ENCODE peak calls at places on chromosomes 1 and 21, in seven cellular contexts. One of them, this sample, is unnamed.

GRCh38 chr1:162709132-162709860 is 77.0 kb downstream of the DDR2 start:
- DNase-seq in NCI-H524: no peak
- DNase-seq in AG10803: no peak
- DNase-seq in hippocampal formation: no peak
- DNase-seq in effector memory CD4-positive, alpha-beta T cell: no peak
- DNase-seq in stomach: no peak
- DNase-seq in mucosa of descending colon: no peak
- DNase-seq in this sample: no peak

GRCh38 chr1:68104155-68104554 is 53.7 kb upstream of the DIRAS3 start:
- DNase-seq in NCI-H524: no peak
- DNase-seq in stomach: no peak
- DNase-seq in hippocampal formation: no peak
- DNase-seq in mucosa of descending colon: no peak
- DNase-seq in AG10803: no peak
- DNase-seq in effector memory CD4-positive, alpha-beta T cell: no peak
- DNase-seq in this sample: no peak

GRCh38 chr1:157034137-157034800 is 11.3 kb downstream of the ARHGEF11 start:
- DNase-seq in hippocampal formation: peak
- DNase-seq in stomach: peak
- DNase-seq in mucosa of descending colon: no peak
- DNase-seq in AG10803: no peak
- DNase-seq in effector memory CD4-positive, alpha-beta T cell: no peak
- DNase-seq in NCI-H524: no peak
- DNase-seq in this sample: no peak

GRCh38 chr1:158931055-158931737 is at the start of gene PYHIN1:
- DNase-seq in effector memory CD4-positive, alpha-beta T cell: no peak
- DNase-seq in stomach: no peak
- DNase-seq in hippocampal formation: no peak
- DNase-seq in mucosa of descending colon: no peak
- DNase-seq in NCI-H524: no peak
- DNase-seq in AG10803: no peak
- DNase-seq in this sample: peak

GRCh38 chr1:100950776-100951175 is 54.9 kb downstream of the SLC30A7 start:
- DNase-seq in mucosa of descending colon: no peak
- DNase-seq in AG10803: peak
- DNase-seq in stomach: no peak
- DNase-seq in NCI-H524: peak
- DNase-seq in effector memory CD4-positive, alpha-beta T cell: no peak
- DNase-seq in hippocampal formation: no peak
- DNase-seq in this sample: no peak

GRCh38 chr1:119186471-119186870 is 46.0 kb upstream of the WARS2 start:
- DNase-seq in stomach: no peak
- DNase-seq in mucosa of descending colon: no peak
- DNase-seq in hippocampal formation: no peak
- DNase-seq in effector memory CD4-positive, alpha-beta T cell: no peak
- DNase-seq in NCI-H524: no peak
- DNase-seq in AG10803: no peak
- DNase-seq in this sample: no peak

GRCh38 chr1:31762726-31763670 is 1.1 kb downstream of the ADGRB2 start:
- DNase-seq in stomach: peak
- DNase-seq in mucosa of descending colon: peak
- DNase-seq in AG10803: peak
- DNase-seq in NCI-H524: peak
- DNase-seq in hippocampal formation: peak
- DNase-seq in effector memory CD4-positive, alpha-beta T cell: peak
- DNase-seq in this sample: peak

GRCh38 chr21:34514576-34515135 is 2.6 kb upstream of the KCNE1 start:
- DNase-seq in hippocampal formation: no peak
- DNase-seq in stomach: no peak
- DNase-seq in AG10803: no peak
- DNase-seq in mucosa of descending colon: no peak
- DNase-seq in effector memory CD4-positive, alpha-beta T cell: no peak
- DNase-seq in NCI-H524: no peak
- DNase-seq in this sample: no peak

GRCh38 chr1:5938068-5938740 is 54.0 kb downstream of the NPHP4 start:
- DNase-seq in mucosa of descending colon: no peak
- DNase-seq in hippocampal formation: no peak
- DNase-seq in effector memory CD4-positive, alpha-beta T cell: no peak
- DNase-seq in stomach: peak
- DNase-seq in NCI-H524: no peak
- DNase-seq in AG10803: peak
- DNase-seq in this sample: no peak

GRCh38 chr1:6244401-6245054 is 549 bp downstream of the HES3 start:
- DNase-seq in effector memory CD4-positive, alpha-beta T cell: no peak
- DNase-seq in NCI-H524: no peak
- DNase-seq in mucosa of descending colon: no peak
- DNase-seq in hippocampal formation: no peak
- DNase-seq in stomach: no peak
- DNase-seq in AG10803: no peak
- DNase-seq in this sample: no peak

GRCh38 chr21:28516996-28517592 is 475.6 kb downstream of the LTN1 start:
- DNase-seq in effector memory CD4-positive, alpha-beta T cell: peak
- DNase-seq in mucosa of descending colon: peak
- DNase-seq in hippocampal formation: peak
- DNase-seq in AG10803: no peak
- DNase-seq in stomach: peak
- DNase-seq in NCI-H524: peak
- DNase-seq in this sample: peak

GRCh38 chr1:28891256-28891655 is 23.1 kb upstream of the EPB41 start:
- DNase-seq in mucosa of descending colon: no peak
- DNase-seq in effector memory CD4-positive, alpha-beta T cell: no peak
- DNase-seq in AG10803: no peak
- DNase-seq in hippocampal formation: no peak
- DNase-seq in NCI-H524: no peak
- DNase-seq in stomach: no peak
- DNase-seq in this sample: no peak

GRCh38 chr1:241253491-241253890 is 103.5 kb downstream of the RGS7 start:
- DNase-seq in mucosa of descending colon: no peak
- DNase-seq in NCI-H524: no peak
- DNase-seq in AG10803: no peak
- DNase-seq in effector memory CD4-positive, alpha-beta T cell: no peak
- DNase-seq in hippocampal formation: no peak
- DNase-seq in stomach: no peak
- DNase-seq in this sample: no peak

GRCh38 chr1:11531314-11531870 is 52.4 kb downstream of the DISP3 start:
- DNase-seq in effector memory CD4-positive, alpha-beta T cell: no peak
- DNase-seq in mucosa of descending colon: no peak
- DNase-seq in stomach: no peak
- DNase-seq in NCI-H524: no peak
- DNase-seq in hippocampal formation: no peak
- DNase-seq in AG10803: no peak
- DNase-seq in this sample: no peak

GRCh38 chr21:41289431-41289830 is 27.2 kb upstream of the FAM3B start:
- DNase-seq in mucosa of descending colon: no peak
- DNase-seq in NCI-H524: no peak
- DNase-seq in AG10803: no peak
- DNase-seq in hippocampal formation: no peak
- DNase-seq in stomach: no peak
- DNase-seq in effector memory CD4-positive, alpha-beta T cell: no peak
- DNase-seq in this sample: peak

GRCh38 chr1:183137782-183138181 is 48.3 kb upstream of the LAMC2 start:
- DNase-seq in effector memory CD4-positive, alpha-beta T cell: no peak
- DNase-seq in mucosa of descending colon: no peak
- DNase-seq in stomach: no peak
- DNase-seq in hippocampal formation: no peak
- DNase-seq in NCI-H524: no peak
- DNase-seq in AG10803: peak
- DNase-seq in this sample: no peak

GRCh38 chr21:35697321-35697808 is 363.0 kb downstream of the SETD4 start:
- DNase-seq in effector memory CD4-positive, alpha-beta T cell: no peak
- DNase-seq in AG10803: peak
- DNase-seq in NCI-H524: peak
- DNase-seq in hippocampal formation: peak
- DNase-seq in mucosa of descending colon: no peak
- DNase-seq in stomach: peak
- DNase-seq in this sample: peak

GRCh38 chr1:235883261-235883927 is 16.7 kb upstream of the LYST start:
- DNase-seq in AG10803: peak
- DNase-seq in mucosa of descending colon: peak
- DNase-seq in NCI-H524: peak
- DNase-seq in effector memory CD4-positive, alpha-beta T cell: no peak
- DNase-seq in stomach: peak
- DNase-seq in hippocampal formation: peak
- DNase-seq in this sample: peak

GRCh38 chr1:168256164-168256563 is 24.5 kb upstream of the TBX19 start:
- DNase-seq in stomach: no peak
- DNase-seq in mucosa of descending colon: no peak
- DNase-seq in hippocampal formation: no peak
- DNase-seq in NCI-H524: no peak
- DNase-seq in effector memory CD4-positive, alpha-beta T cell: no peak
- DNase-seq in AG10803: no peak
- DNase-seq in this sample: no peak

This sample was measured in body of pancreas.